ENCODE peak calls at places on chromosome 22, in seven cellular contexts. V, M, H, A, B, J and Q are unnamed samples.

GRCh38 chr22:30265851-30266444 is 703 bp downstream of the OSM start:
- DNase-seq in V (no peak), M (peak), H (peak), A (no peak), B (no peak), J (no peak), Q (no peak)

GRCh38 chr22:40512426-40513136 is 123.9 kb downstream of the MRTFA start:
- DNase-seq in V (peak), M (no peak), H (no peak), A (no peak), B (no peak), J (peak), Q (no peak)

GRCh38 chr22:44182591-44183588 is 2.2 kb downstream of the PARVG start:
- DNase-seq in V (no peak), M (peak), H (peak), A (no peak), B (no peak), J (no peak), Q (no peak)

GRCh38 chr22:30286813-30287625 is 2.3 kb downstream of the CASTOR1 start:
- DNase-seq in V (no peak), M (no peak), H (peak), A (peak), B (peak), J (peak), Q (peak)

GRCh38 chr22:20247608-20248171 is 20.4 kb downstream of the RTN4R start:
- DNase-seq in V (no peak), M (no peak), H (no peak), A (no peak), B (no peak), J (no peak), Q (no peak)

GRCh38 chr22:20017622-20017958 is 967 bp upstream of the ARVCF start:
- DNase-seq in V (no peak), M (no peak), H (no peak), A (no peak), B (no peak), J (no peak), Q (no peak)

GRCh38 chr22:39469681-39470461 is 13.1 kb downstream of the MGAT3 start:
- DNase-seq in V (no peak), M (no peak), H (no peak), A (no peak), B (no peak), J (no peak), Q (peak)

GRCh38 chr22:45204751-45205623 is 35.7 kb downstream of the KIAA0930 start:
- DNase-seq in V (no peak), M (no peak), H (no peak), A (no peak), B (no peak), J (no peak), Q (no peak)

GRCh38 chr22:25053153-25053805 is 100.8 kb downstream of the KIAA1671 start:
- DNase-seq in V (no peak), M (no peak), H (no peak), A (no peak), B (no peak), J (no peak), Q (peak)

GRCh38 chr22:49106136-49106930 is 721.3 kb downstream of the BRD1 start:
- DNase-seq in V (no peak), M (no peak), H (no peak), A (no peak), B (no peak), J (no peak), Q (no peak)

GRCh38 chr22:18971321-18971751 is 35.2 kb upstream of the PRODH start:
- DNase-seq in V (no peak), M (no peak), H (no peak), A (no peak), B (no peak), J (no peak), Q (no peak)

GRCh38 chr22:39519681-39520053 is 695 bp upstream of the ATF4 start:
- DNase-seq in V (no peak), M (peak), H (peak), A (peak), B (no peak), J (peak), Q (no peak)

GRCh38 chr22:21942939-21943338 is 9.7 kb downstream of the PPM1F start:
- DNase-seq in V (no peak), M (peak), H (no peak), A (no peak), B (no peak), J (no peak), Q (no peak)

GRCh38 chr22:28435271-28435825 is 244.3 kb downstream of the TTC28 start:
- DNase-seq in V (no peak), M (peak), H (peak), A (peak), B (no peak), J (no peak), Q (no peak)

GRCh38 chr22:45271667-45272188 is 13.0 kb upstream of the UPK3A start:
- DNase-seq in V (no peak), M (peak), H (peak), A (peak), B (no peak), J (no peak), Q (no peak)

GRCh38 chr22:17896552-17896951 is 122.3 kb upstream of the BID start:
- DNase-seq in V (no peak), M (peak), H (peak), A (no peak), B (no peak), J (no peak), Q (peak)

GRCh38 chr22:22703715-22704114 is 59.3 kb downstream of the GGTLC2 start:
- DNase-seq in V (peak), M (no peak), H (no peak), A (no peak), B (no peak), J (no peak), Q (no peak)

GRCh38 chr22:40210814-40211213 is 33.1 kb downstream of the TNRC6B start:
- DNase-seq in V (no peak), M (no peak), H (no peak), A (no peak), B (no peak), J (no peak), Q (no peak)

GRCh38 chr22:33427461-33427860 is 369.3 kb upstream of the SYN3 start:
- DNase-seq in V (no peak), M (no peak), H (no peak), A (no peak), B (no peak), J (peak), Q (no peak)

GRCh38 chr22:34015642-34016041 is 95.4 kb upstream of the LARGE1 start:
- DNase-seq in V (no peak), M (no peak), H (no peak), A (no peak), B (no peak), J (no peak), Q (no peak)

GRCh38 chr22:35177811-35178210 is 79.5 kb upstream of the HMGXB4 start:
- DNase-seq in V (no peak), M (no peak), H (no peak), A (no peak), B (no peak), J (no peak), Q (no peak)

GRCh38 chr22:20624161-20624616 is 116.8 kb downstream of the MED15 start:
- DNase-seq in V (no peak), M (no peak), H (no peak), A (no peak), B (no peak), J (peak), Q (no peak)

GRCh38 chr22:29380032-29380781 is 8.2 kb downstream of the AP1B1 start:
- DNase-seq in V (no peak), M (no peak), H (no peak), A (no peak), B (no peak), J (no peak), Q (no peak)

GRCh38 chr22:41563051-41563711 is 2.4 kb downstream of the CSDC2 start:
- DNase-seq in V (peak), M (peak), H (no peak), A (no peak), B (no peak), J (peak), Q (no peak)

GRCh38 chr22:41561788-41562187 is 978 bp downstream of the CSDC2 start:
- DNase-seq in V (no peak), M (peak), H (peak), A (no peak), B (no peak), J (no peak), Q (no peak)

GRCh38 chr22:41561335-41561734 is 525 bp downstream of the CSDC2 start:
- DNase-seq in V (no peak), M (peak), H (no peak), A (no peak), B (no peak), J (peak), Q (no peak)

GRCh38 chr22:41564563-41564962 is 3.8 kb downstream of the CSDC2 start:
- DNase-seq in V (no peak), M (no peak), H (no peak), A (no peak), B (no peak), J (peak), Q (no peak)

GRCh38 chr22:41562461-41562860 is 1.7 kb downstream of the CSDC2 start:
- DNase-seq in V (no peak), M (peak), H (no peak), A (no peak), B (no peak), J (no peak), Q (no peak)
- H3K4me3 ChIP-seq in V (peak), M (peak), H (peak), A (no peak), B (no peak), J (no peak), Q (no peak)

GRCh38 chr22:50340157-50340879 is 2.8 kb upstream of the PPP6R2 start:
- DNase-seq in V (no peak), M (no peak), H (no peak), A (peak), B (no peak), J (peak), Q (peak)

GRCh38 chr22:50338860-50339462 is 4.2 kb upstream of the PPP6R2 start:
- DNase-seq in V (no peak), M (no peak), H (no peak), A (no peak), B (no peak), J (peak), Q (no peak)

GRCh38 chr22:50342651-50343540 is at the start of gene PPP6R2:
- DNase-seq in V (peak), M (peak), H (peak), A (peak), B (peak), J (peak), Q (peak)

GRCh38 chr22:50343541-50343935 is 411 bp downstream of the PPP6R2 start:
- DNase-seq in V (no peak), M (no peak), H (no peak), A (no peak), B (no peak), J (no peak), Q (no peak)

DNA sequence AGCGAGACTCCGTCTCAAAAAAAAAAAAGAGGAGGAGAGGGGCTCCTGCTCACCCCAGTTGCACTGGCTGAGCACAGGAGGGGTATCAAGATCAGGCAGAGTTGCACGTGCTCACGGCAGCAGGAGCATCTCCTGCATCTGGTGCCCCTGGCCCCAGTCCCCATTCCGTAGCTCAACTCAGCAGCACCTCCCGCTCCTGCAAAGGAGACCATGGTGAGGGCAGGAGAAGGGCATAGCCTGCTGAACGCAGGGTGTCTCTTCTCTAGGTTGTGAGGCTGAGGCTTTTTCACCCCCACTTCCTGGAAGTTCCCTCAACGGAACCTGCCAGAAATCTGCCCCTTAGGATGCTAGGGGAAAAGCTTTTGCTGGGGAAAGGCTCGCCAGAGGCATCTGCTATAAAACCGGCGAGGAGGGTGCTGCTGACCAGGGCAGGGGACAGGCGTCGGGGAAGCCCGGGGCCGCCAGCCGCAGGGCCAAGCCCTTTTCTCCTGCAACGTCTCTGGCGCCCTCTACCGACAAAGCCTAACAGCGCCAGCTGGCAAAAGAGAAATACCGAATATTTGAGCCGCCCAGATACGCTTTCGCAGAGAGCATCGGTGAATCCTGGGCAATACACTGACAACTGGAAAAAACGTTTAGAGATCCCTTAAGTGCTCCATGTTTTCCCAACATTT is 1.0 kb upstream of the PPP6R2 start:
- DNase-seq in V (peak), M (peak), H (peak), A (peak), B (peak), J (peak), Q (peak)
- H3K4me3 ChIP-seq in V (peak), M (peak), H (peak), A (peak), B (no peak), J (peak), Q (peak)

GRCh38 chr22:46775789-46776485 is 13.5 kb downstream of the TBC1D22A start:
- DNase-seq in V (no peak), M (no peak), H (no peak), A (no peak), B (no peak), J (no peak), Q (peak)

GRCh38 chr22:46776486-46776826 is 14.0 kb downstream of the TBC1D22A start:
- DNase-seq in V (no peak), M (no peak), H (no peak), A (no peak), B (no peak), J (no peak), Q (no peak)

GRCh38 chr22:46773074-46773473 is 10.6 kb downstream of the TBC1D22A start:
- DNase-seq in V (no peak), M (no peak), H (no peak), A (no peak), B (no peak), J (no peak), Q (no peak)

GRCh38 chr22:46775364-46775758 is 12.9 kb downstream of the TBC1D22A start:
- DNase-seq in V (no peak), M (no peak), H (no peak), A (no peak), B (no peak), J (no peak), Q (no peak)

GRCh38 chr22:46774456-46775363 is 12.3 kb downstream of the TBC1D22A start:
- DNase-seq in V (no peak), M (no peak), H (no peak), A (no peak), B (no peak), J (no peak), Q (no peak)
- H3K4me3 ChIP-seq in V (no peak), M (no peak), H (peak), A (no peak), B (no peak), J (no peak), Q (no peak)

DNA sequence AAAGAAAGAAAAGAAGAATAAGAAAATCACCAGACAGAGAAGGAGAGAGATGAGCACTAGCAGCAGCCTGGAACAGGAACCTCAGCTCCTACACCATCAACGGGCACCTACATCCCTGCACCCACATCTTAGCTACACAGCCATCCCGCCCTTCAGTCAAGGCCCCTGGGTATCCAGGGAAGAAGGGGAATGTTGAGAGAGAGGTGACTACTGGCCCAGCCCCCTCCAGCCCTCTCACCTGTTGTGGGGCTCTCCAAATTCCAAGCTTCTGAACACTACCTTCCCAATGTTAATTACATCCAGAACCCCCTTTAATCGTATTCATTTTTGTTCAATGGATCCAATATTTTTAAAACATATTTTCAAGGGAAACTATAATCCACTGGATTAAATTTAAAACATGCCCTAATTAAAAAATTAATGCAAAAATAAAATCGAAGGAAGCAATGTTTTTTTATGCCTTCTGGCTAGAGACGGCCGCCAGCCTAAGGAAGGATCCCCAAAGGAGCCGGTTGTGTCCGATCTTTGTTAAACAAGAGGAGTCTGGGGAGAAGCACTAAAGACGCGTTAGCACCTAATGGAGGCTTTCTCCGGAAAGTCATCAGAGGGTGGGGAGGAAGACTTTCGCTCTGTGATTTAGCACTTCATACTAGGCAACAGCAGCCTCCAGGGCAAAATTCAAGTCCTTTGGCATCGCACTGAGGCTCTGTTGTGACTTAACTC is 9.5 kb downstream of the TPST2 start:
- DNase-seq in V (no peak), M (no peak), H (no peak), A (no peak), B (no peak), J (no peak), Q (no peak)
- H3K4me3 ChIP-seq in V (no peak), M (no peak), H (no peak), A (no peak), B (no peak), J (no peak), Q (no peak)

GRCh38 chr22:37818397-37819099 is 4.6 kb upstream of the GALR3 start:
- DNase-seq in V (no peak), M (peak), H (peak), A (no peak), B (no peak), J (peak), Q (no peak)
- H3K4me3 ChIP-seq in V (peak), M (peak), H (peak), A (no peak), B (peak), J (no peak), Q (no peak)